ENCODE peak calls at places on chromosomes 7 and 10, in ten cellular contexts. V is cardiac muscle cell, P is IMR-90, G is GM23338, U is left ventricle myocardium inferior, W is ovary, E is left lung, N is psoas muscle, F is neural progenitor cell, M is OCI-LY7. Z is an unnamed sample.

GRCh38 chr10:116444527-116445142 is 17.0 kb downstream of the PNLIPRP3 start:
- DNase-seq in E (no peak), V (peak; percentile 70), F (peak; percentile 70), W (no peak), P (peak; percentile 31), G (peak; percentile 71), M (peak; percentile 31), N (no peak), U (no peak), Z (no peak)

GRCh38 chr7:9719721-9720120 is 1254.0 kb upstream of the PHF14 start:
- DNase-seq in W (no peak), M (no peak), G (no peak), V (no peak), U (no peak), F (no peak), N (no peak), P (no peak), E (no peak), Z (no peak)

GRCh38 chr10:7123719-7124118 is 287.1 kb downstream of the SFMBT2 start:
- DNase-seq in M (no peak), F (no peak), W (no peak), G (no peak), E (no peak), N (no peak), U (no peak), P (no peak), V (no peak), Z (no peak)

GRCh38 chr7:80453699-80454340 is 58.0 kb downstream of the GNAT3 start:
- DNase-seq in P (peak; percentile 56), W (no peak), U (no peak), E (no peak), G (peak; percentile 31), V (peak; percentile 20), N (no peak), F (peak; percentile 21), M (peak; percentile 8), Z (no peak)

GRCh38 chr7:101410743-101411476 is 48.2 kb downstream of the COL26A1 start:
- DNase-seq in E (peak; percentile 42), V (peak; percentile 73), F (peak; percentile 92), U (peak; percentile 22), P (no peak), W (no peak), G (no peak), M (peak; percentile 26), N (no peak), Z (peak; percentile 71)

GRCh38 chr10:101560293-101561067 is 27.6 kb downstream of the POLL start:
- DNase-seq in V (no peak), U (no peak), M (no peak), E (no peak), P (no peak), W (no peak), G (no peak), F (no peak), N (no peak), Z (no peak)

GRCh38 chr7:131511774-131512535 is 44.5 kb downstream of the PODXL start:
- DNase-seq in V (no peak), E (no peak), M (no peak), F (no peak), N (no peak), U (no peak), G (no peak), P (no peak), W (no peak), Z (peak; percentile 16)

GRCh38 chr10:72242675-72243074 is 26.6 kb upstream of the ASCC1 start:
- DNase-seq in P (no peak), E (peak; percentile 71), N (peak; percentile 66), U (peak; percentile 68), F (no peak), W (peak; percentile 78), V (no peak), M (no peak), G (peak; percentile 31), Z (no peak)

GRCh38 chr10:25017247-25017590 is 807 bp downstream of the THNSL1 start:
- DNase-seq in E (no peak), P (peak; percentile 13), M (no peak), U (no peak), G (peak; percentile 33), W (no peak), N (no peak), V (peak; percentile 23), F (peak; percentile 63), Z (no peak)

GRCh38 chr7:29292886-29293658 is 98.5 kb downstream of the CHN2 start:
- DNase-seq in P (no peak), U (no peak), V (no peak), G (no peak), E (no peak), W (no peak), N (no peak), F (no peak), M (no peak), Z (no peak)

GRCh38 chr7:602341-603141 is 82.9 kb upstream of the PDGFA start:
- DNase-seq in G (peak; percentile 40), W (no peak), E (peak; percentile 56), U (no peak), V (no peak), M (no peak), N (no peak), P (no peak), F (no peak), Z (no peak)

GRCh38 chr7:31058122-31058521 is 6.0 kb downstream of the ADCYAP1R1 start:
- DNase-seq in U (no peak), E (no peak), V (no peak), M (no peak), N (peak; percentile 39), F (no peak), G (no peak), W (no peak), P (peak; percentile 22), Z (no peak)

GRCh38 chr10:102473445-102474331 is 22.3 kb upstream of the C10orf95 start:
- DNase-seq in F (no peak), V (no peak), N (no peak), G (no peak), M (no peak), P (no peak), U (no peak), E (no peak), W (no peak), Z (no peak)

GRCh38 chr7:124085168-124085567 is 52.3 kb upstream of the TMEM229A start:
- DNase-seq in G (no peak), W (no peak), M (no peak), F (no peak), N (no peak), E (no peak), U (no peak), V (no peak), P (no peak), Z (peak; percentile 88)

DNA sequence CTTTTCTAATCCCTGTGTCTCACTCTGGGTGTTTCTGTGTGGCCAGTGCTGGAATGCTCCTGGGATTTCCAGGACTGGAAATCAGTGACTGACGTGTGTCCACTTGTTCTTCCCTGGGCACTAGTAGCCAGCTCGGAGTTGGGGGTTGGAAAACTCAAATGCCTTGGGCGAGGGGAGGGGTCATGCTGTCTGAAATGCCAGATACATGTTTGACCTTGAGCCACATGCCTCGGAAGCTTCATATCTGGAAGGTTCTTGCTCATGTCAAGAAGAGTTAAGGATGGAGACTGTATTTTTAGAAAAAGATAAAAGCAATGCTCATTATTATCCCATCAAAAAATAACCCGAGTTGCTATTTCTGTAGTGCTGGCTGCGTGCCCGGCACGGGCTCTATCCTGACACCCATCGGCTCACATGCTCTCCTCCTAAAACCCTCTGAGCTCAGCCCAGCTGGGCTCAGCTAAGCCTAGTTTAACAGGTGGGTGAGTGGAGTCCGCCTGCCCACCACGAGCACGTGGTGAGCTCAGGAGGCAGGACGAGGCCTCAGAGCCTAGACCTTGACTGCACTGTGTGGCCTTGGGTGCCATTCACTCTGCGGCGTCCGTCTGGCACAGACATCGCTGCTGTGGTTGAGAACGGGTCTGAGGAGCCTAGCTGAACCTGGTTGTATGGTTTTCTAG is 6.4 kb downstream of the DPYSL4 start:
- DNase-seq in E (no peak), G (no peak), P (no peak), N (peak; percentile 14), V (peak; percentile 48), W (no peak), F (no peak), M (no peak), U (peak; percentile 76), Z (no peak)
- H3K27ac ChIP-seq in E (no peak overlapping the region), G (no peak overlapping the region), P (no peak overlapping the region), N (no peak overlapping the region), V (peak overlapping the region; percentile 39), W (no peak overlapping the region), F (no peak overlapping the region), M (no peak overlapping the region), U (peak overlapping the region; percentile 82), Z (no peak overlapping the region)

DNA sequence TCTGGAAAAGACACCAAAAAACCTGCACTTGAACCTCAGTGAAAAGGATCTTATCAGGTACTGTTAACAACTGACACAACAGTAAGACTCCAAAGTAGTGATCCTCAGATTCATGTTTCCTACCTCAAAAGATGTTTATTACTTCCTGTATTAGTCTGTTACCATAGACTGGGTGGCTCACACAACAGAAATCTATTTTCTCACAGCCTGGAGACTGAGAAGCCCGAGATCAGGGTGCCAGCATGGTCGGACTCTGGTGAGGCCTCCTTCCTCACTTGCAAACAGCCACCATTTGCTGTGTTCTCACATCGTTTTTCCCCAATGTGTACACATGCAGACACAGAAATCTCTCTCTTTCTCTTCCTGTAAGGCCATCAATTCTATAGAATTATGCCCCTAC is 154.0 kb upstream of the THSD7A start:
- DNase-seq in M (no peak), E (no peak), W (no peak), N (no peak), F (no peak), V (no peak), U (no peak), G (no peak), P (no peak), Z (no peak)
- TF ChIP-seq CTCF in M (no peak), E (no peak), W (no peak), N (no peak), F (no peak), V (no peak), U (no peak), G (no peak), P (no peak), Z (no peak)

DNA sequence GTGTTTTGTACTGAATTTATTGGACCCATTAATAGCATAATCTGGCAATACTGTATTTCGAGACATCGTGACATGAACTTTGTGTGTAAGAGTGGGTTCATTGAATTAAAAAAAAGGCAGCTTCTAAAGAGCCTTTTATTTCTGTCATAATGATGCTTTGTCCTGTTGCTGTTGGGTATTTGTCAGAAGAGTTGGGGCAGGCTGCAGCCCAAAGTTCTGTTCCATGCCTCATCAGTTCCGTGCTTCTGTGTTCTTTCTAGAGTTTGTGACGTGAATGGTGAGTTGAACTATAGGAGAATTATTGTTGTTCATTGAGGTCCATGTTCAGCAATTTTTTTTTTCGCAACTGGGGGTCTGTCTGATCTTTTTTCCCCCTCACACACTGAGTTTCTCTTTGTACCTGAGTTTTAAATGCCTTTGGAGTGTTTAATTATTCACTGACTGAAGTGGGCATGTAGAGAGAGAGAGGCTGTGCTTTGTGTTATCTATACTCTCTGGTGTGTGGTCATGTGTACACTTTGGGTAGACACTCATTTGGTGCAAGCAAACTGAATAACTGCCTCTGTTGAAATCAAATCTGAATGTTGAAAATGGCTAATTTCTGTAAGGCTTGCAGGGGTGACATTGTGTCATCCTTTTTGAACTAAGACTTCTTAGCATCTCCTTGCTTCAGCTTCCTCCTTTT is 69.8 kb downstream of the ADD3 start:
- DNase-seq in G (no peak), P (no peak), N (no peak), U (no peak), V (no peak), F (no peak), E (no peak), M (no peak), W (no peak), Z (no peak)
- H3K4me1 ChIP-seq in G (peaks cover 31% of the 10 kb centered on the region), P (peaks cover 20% of the 10 kb centered on the region), N (peaks cover 69% of the 10 kb centered on the region), U (peaks cover 98% of the 10 kb centered on the region), V (peaks cover 55% of the 10 kb centered on the region), F (peaks cover 37% of the 10 kb centered on the region), E (peaks cover 89% of the 10 kb centered on the region), M (peaks cover 58% of the 10 kb centered on the region), W (peaks cover 20% of the 10 kb centered on the region), Z (peaks cover 26% of the 10 kb centered on the region)

GRCh38 chr7:67625257-67625713 is 628.7 kb downstream of the TYW1 start:
- DNase-seq in G (peak; percentile 75), N (peak; percentile 73), V (peak; percentile 89), U (peak; percentile 79), F (peak; percentile 95), W (peak; percentile 89), E (peak; percentile 65), M (peak; percentile 49), P (peak; percentile 11), Z (peak; percentile 48)
- H3K27ac ChIP-seq in G (no peak overlapping the region), N (no peak overlapping the region), V (no peak overlapping the region), U (no peak overlapping the region), F (no peak overlapping the region), W (no peak overlapping the region), E (no peak overlapping the region), M (no peak overlapping the region), P (no peak overlapping the region), Z (no peak overlapping the region)